ENCODE peak calls at places on chromosomes 6 and 20, in six cellular contexts. G is AG04449, V is NCI-H2081, K is Peyer's patch, W is body of pancreas, D is Kasumi-1. M is an unnamed sample.

GRCh38 chr6:91436448-91436847 is 849.6 kb upstream of the MAP3K7 start:
- DNase-seq in G (no peak), V (no peak), K (no peak), W (no peak), D (no peak), M (no peak)

GRCh38 chr6:38522322-38522721 is 117.4 kb downstream of the BTBD9 start:
- DNase-seq in G (no peak), V (no peak), K (no peak), W (peak), D (no peak), M (no peak)

GRCh38 chr20:10388571-10388970 is 45.5 kb downstream of the MKKS start:
- DNase-seq in G (no peak), V (no peak), K (no peak), W (no peak), D (no peak), M (no peak)

GRCh38 chr6:1255646-1256365 is 56.1 kb upstream of the FOXQ1 start:
- DNase-seq in G (no peak), V (no peak), K (no peak), W (no peak), D (no peak), M (no peak)

GRCh38 chr20:33915726-33916331 is 77.9 kb upstream of the RALY start:
- DNase-seq in G (no peak), V (no peak), K (peak), W (peak), D (peak), M (no peak)

GRCh38 chr6:136592930-136593673 is 42.9 kb upstream of the MAP7 start:
- DNase-seq in G (no peak), V (no peak), K (no peak), W (no peak), D (no peak), M (no peak)

GRCh38 chr6:11754625-11755289 is 23.8 kb downstream of the ADTRP start:
- DNase-seq in G (no peak), V (no peak), K (no peak), W (no peak), D (no peak), M (no peak)

GRCh38 chr6:3310710-3311109 is 52.0 kb downstream of the PSMG4 start:
- DNase-seq in G (no peak), V (no peak), K (no peak), W (peak), D (no peak), M (no peak)

GRCh38 chr6:128068110-128068460 is 167.2 kb upstream of the THEMIS start:
- DNase-seq in G (no peak), V (no peak), K (no peak), W (no peak), D (no peak), M (no peak)

GRCh38 chr6:150813993-150814359 is 51.5 kb upstream of the MTHFD1L start:
- DNase-seq in G (no peak), V (no peak), K (no peak), W (no peak), D (no peak), M (peak)

GRCh38 chr6:133854633-133855598 is 34.0 kb upstream of the TCF21 start:
- DNase-seq in G (no peak), V (no peak), K (peak), W (no peak), D (no peak), M (no peak)

GRCh38 chr6:119002069-119002468 is 67.1 kb upstream of the MCM9 start:
- DNase-seq in G (no peak), V (no peak), K (no peak), W (no peak), D (no peak), M (no peak)

GRCh38 chr6:8392569-8392968 is 42.8 kb downstream of the SLC35B3 start:
- DNase-seq in G (no peak), V (no peak), K (no peak), W (no peak), D (peak), M (no peak)

GRCh38 chr6:140684776-140685550 is 1310.5 kb upstream of the CITED2 start:
- DNase-seq in G (no peak), V (peak), K (no peak), W (no peak), D (no peak), M (no peak)

GRCh38 chr20:35741892-35742740 is at the start of gene RBM39:
- DNase-seq in G (peak), V (peak), K (peak), W (peak), D (peak), M (peak)